ENCODE peak calls at places on chromosomes 11 and 22, in four cellular contexts. K is aorta; I is stimulated activated CD4-positive, alpha-beta T cell treated with anti-CD3 and anti-CD28 coated beads, Interleukin-2, amount 100 ng/mL, for 48 hours; B is left colon. Q is an unnamed sample.

GRCh38 chr11:71189768-71190315 is 62.5 kb downstream of the SHANK2 start:
- DNase-seq in K (peak; percentile 12), I (no peak), B (peak; percentile 16), Q (no peak)

GRCh38 chr11:2402890-2403645 is 2.5 kb downstream of the TSSC4 start:
- DNase-seq in K (no peak), I (no peak), B (no peak), Q (no peak)

GRCh38 chr11:113614097-113614496 is 92.0 kb downstream of the TMPRSS5 start:
- DNase-seq in K (no peak), I (no peak), B (no peak), Q (no peak)

GRCh38 chr11:112619106-112619505 is 342.1 kb upstream of the NCAM1 start:
- DNase-seq in K (no peak), I (no peak), B (no peak), Q (peak; percentile 4)

GRCh38 chr11:33525789-33526188 is 174.8 kb downstream of the C11orf91 start:
- DNase-seq in K (no peak), I (no peak), B (no peak), Q (no peak)

GRCh38 chr11:103370076-103370475 is 260.9 kb downstream of the DYNC2H1 start:
- DNase-seq in K (no peak), I (no peak), B (no peak), Q (no peak)

GRCh38 chr11:100942016-100942415 is 187.6 kb downstream of the PGR start:
- DNase-seq in K (no peak), I (no peak), B (no peak), Q (no peak)

GRCh38 chr11:14346303-14346702 is 12.7 kb downstream of the RRAS2 start:
- DNase-seq in K (no peak), I (no peak), B (no peak), Q (no peak)

GRCh38 chr11:105740164-105740903 is 130.5 kb downstream of the GRIA4 start:
- DNase-seq in K (no peak), I (no peak), B (no peak), Q (no peak)

GRCh38 chr11:3080104-3080503 is 22.9 kb upstream of the CARS1 start:
- DNase-seq in K (no peak), I (no peak), B (no peak), Q (no peak)

GRCh38 chr22:41048791-41049717 is 43.3 kb upstream of the EP300 start:
- DNase-seq in K (peak; percentile 84), I (no peak), B (peak; percentile 50), Q (no peak)

GRCh38 chr11:82315093-82315492 is 418.6 kb downstream of the FAM181B start:
- DNase-seq in K (peak; percentile 42), I (no peak), B (no peak), Q (no peak)

Q was measured in stimulated activated effector memory CD8-positive, alpha-beta T cell treated with anti-CD3 and anti-CD28 coated beads, Interleukin-12 subunit alpha, Interleukin-12 subunit beta, amount 100 ng/mL, for 72 hours.